ENCODE peak calls at places on chromosomes 11 and 22, in eight cellular contexts. One of them, this sample, is unnamed.

GRCh38 chr22:33971561-33971961 is 51.3 kb upstream of the LARGE1 start:
- DNase-seq in right atrium auricular region: no peak
- DNase-seq in hepatocyte: peak
- DNase-seq in lung: no peak
- DNase-seq in activated B cell treated with CpG ODN at 0.5 μM for 24 hours: no peak
- DNase-seq in fibroblast of pulmonary artery: no peak
- DNase-seq in MM.1S: no peak
- DNase-seq in K562: no peak
- DNase-seq in this sample: no peak

GRCh38 chr11:36018967-36019596 is 75.2 kb downstream of the LDLRAD3 start:
- DNase-seq in MM.1S: no peak
- DNase-seq in fibroblast of pulmonary artery: no peak
- DNase-seq in activated B cell treated with CpG ODN at 0.5 μM for 24 hours: no peak
- DNase-seq in hepatocyte: no peak
- DNase-seq in lung: no peak
- DNase-seq in right atrium auricular region: no peak
- DNase-seq in K562: no peak
- DNase-seq in this sample: no peak

GRCh38 chr11:719214-720016 is 13.4 kb downstream of the EPS8L2 start:
- DNase-seq in hepatocyte: no peak
- DNase-seq in fibroblast of pulmonary artery: no peak
- DNase-seq in MM.1S: no peak
- DNase-seq in K562: no peak
- DNase-seq in right atrium auricular region: no peak
- DNase-seq in activated B cell treated with CpG ODN at 0.5 μM for 24 hours: no peak
- DNase-seq in lung: no peak
- DNase-seq in this sample: no peak

GRCh38 chr22:35175392-35175791 is 81.9 kb upstream of the HMGXB4 start:
- DNase-seq in lung: no peak
- DNase-seq in K562: no peak
- DNase-seq in MM.1S: no peak
- DNase-seq in right atrium auricular region: no peak
- DNase-seq in hepatocyte: no peak
- DNase-seq in fibroblast of pulmonary artery: no peak
- DNase-seq in activated B cell treated with CpG ODN at 0.5 μM for 24 hours: no peak
- DNase-seq in this sample: no peak

GRCh38 chr11:35402751-35403454 is 16.5 kb downstream of the SLC1A2 start:
- DNase-seq in hepatocyte: no peak
- DNase-seq in K562: no peak
- DNase-seq in lung: no peak
- DNase-seq in fibroblast of pulmonary artery: no peak
- DNase-seq in MM.1S: no peak
- DNase-seq in right atrium auricular region: no peak
- DNase-seq in activated B cell treated with CpG ODN at 0.5 μM for 24 hours: no peak
- DNase-seq in this sample: no peak

GRCh38 chr22:44574057-44574456 is 76.0 kb upstream of the RTL6 start:
- DNase-seq in activated B cell treated with CpG ODN at 0.5 μM for 24 hours: no peak
- DNase-seq in fibroblast of pulmonary artery: peak
- DNase-seq in lung: peak
- DNase-seq in hepatocyte: peak
- DNase-seq in right atrium auricular region: no peak
- DNase-seq in MM.1S: no peak
- DNase-seq in K562: no peak
- DNase-seq in this sample: no peak

GRCh38 chr22:23565942-23566715 is 14.0 kb downstream of the IGLL1 start:
- DNase-seq in hepatocyte: peak
- DNase-seq in K562: peak
- DNase-seq in fibroblast of pulmonary artery: no peak
- DNase-seq in activated B cell treated with CpG ODN at 0.5 μM for 24 hours: no peak
- DNase-seq in MM.1S: no peak
- DNase-seq in right atrium auricular region: no peak
- DNase-seq in lung: no peak
- DNase-seq in this sample: no peak

GRCh38 chr11:20647976-20648565 is 21.3 kb upstream of the NELL1 start:
- DNase-seq in hepatocyte: peak
- DNase-seq in K562: peak
- DNase-seq in fibroblast of pulmonary artery: peak
- DNase-seq in lung: peak
- DNase-seq in right atrium auricular region: no peak
- DNase-seq in activated B cell treated with CpG ODN at 0.5 μM for 24 hours: no peak
- DNase-seq in MM.1S: peak
- DNase-seq in this sample: no peak

GRCh38 chr11:33384251-33384650 is 127.1 kb downstream of the HIPK3 start:
- DNase-seq in K562: no peak
- DNase-seq in hepatocyte: no peak
- DNase-seq in activated B cell treated with CpG ODN at 0.5 μM for 24 hours: no peak
- DNase-seq in MM.1S: no peak
- DNase-seq in fibroblast of pulmonary artery: no peak
- DNase-seq in right atrium auricular region: no peak
- DNase-seq in lung: no peak
- DNase-seq in this sample: no peak

GRCh38 chr11:33387586-33387985 is 130.4 kb downstream of the HIPK3 start:
- DNase-seq in MM.1S: no peak
- DNase-seq in K562: no peak
- DNase-seq in hepatocyte: no peak
- DNase-seq in lung: no peak
- DNase-seq in right atrium auricular region: no peak
- DNase-seq in activated B cell treated with CpG ODN at 0.5 μM for 24 hours: no peak
- DNase-seq in fibroblast of pulmonary artery: no peak
- DNase-seq in this sample: no peak

GRCh38 chr11:33383920-33384209 is 126.7 kb downstream of the HIPK3 start:
- DNase-seq in fibroblast of pulmonary artery: no peak
- DNase-seq in hepatocyte: no peak
- DNase-seq in activated B cell treated with CpG ODN at 0.5 μM for 24 hours: no peak
- DNase-seq in K562: no peak
- DNase-seq in MM.1S: no peak
- DNase-seq in lung: no peak
- DNase-seq in right atrium auricular region: no peak
- DNase-seq in this sample: no peak

GRCh38 chr11:33379931-33380330 is 122.8 kb downstream of the HIPK3 start:
- DNase-seq in K562: no peak
- DNase-seq in activated B cell treated with CpG ODN at 0.5 μM for 24 hours: peak
- DNase-seq in right atrium auricular region: no peak
- DNase-seq in MM.1S: peak
- DNase-seq in lung: no peak
- DNase-seq in fibroblast of pulmonary artery: no peak
- DNase-seq in hepatocyte: no peak
- DNase-seq in this sample: no peak

DNA sequence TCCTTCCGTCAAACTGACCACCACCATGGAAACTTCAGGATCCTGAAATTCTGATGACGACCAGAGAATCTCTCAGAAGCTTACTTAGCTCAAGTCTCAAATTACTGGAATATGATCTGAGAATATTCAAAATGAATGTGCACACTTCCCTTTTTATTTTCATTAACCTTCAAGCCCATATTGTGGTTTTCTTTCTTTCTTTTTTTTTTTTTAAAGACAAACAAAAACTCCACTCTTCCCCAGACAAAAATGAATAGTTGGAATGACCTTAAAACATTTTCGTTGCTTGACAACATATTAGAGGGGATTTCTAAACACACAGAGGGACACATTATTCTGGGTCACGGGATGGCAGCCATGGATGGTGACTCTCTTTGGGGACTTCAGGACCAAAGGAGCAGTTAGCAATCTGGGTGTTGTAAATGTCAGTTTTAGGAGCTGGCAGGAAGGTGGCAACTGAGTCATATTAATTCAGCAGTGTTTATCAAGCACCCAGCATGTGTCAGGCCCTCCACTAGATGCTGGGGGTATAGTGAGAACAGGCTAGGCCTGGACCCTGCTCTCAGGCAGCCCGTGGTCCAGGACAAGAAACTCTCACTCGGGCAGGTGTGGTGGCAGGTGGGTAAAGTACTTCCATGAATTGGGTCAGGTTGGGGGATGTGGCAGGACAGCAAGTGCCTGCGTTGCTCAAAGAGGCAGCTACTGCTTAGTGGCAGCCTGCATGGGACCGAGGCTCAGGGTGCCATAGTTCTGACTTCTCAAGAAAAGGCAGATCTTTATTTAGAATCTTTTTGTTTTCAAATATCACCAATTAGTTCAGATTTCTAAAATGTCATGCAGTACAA is 126.1 kb downstream of the HIPK3 start:
- DNase-seq in hepatocyte: no peak
- DNase-seq in K562: no peak
- DNase-seq in fibroblast of pulmonary artery: no peak
- DNase-seq in lung: no peak
- DNase-seq in MM.1S: no peak
- DNase-seq in right atrium auricular region: no peak
- DNase-seq in activated B cell treated with CpG ODN at 0.5 μM for 24 hours: no peak
- DNase-seq in this sample: no peak
- TF ChIP-seq CTCF in hepatocyte: no peak
- TF ChIP-seq CTCF in K562: no peak
- TF ChIP-seq CTCF in fibroblast of pulmonary artery: no peak
- TF ChIP-seq CTCF in lung: no peak
- TF ChIP-seq CTCF in MM.1S: no peak
- TF ChIP-seq CTCF in right atrium auricular region: no peak
- TF ChIP-seq CTCF in activated B cell treated with CpG ODN at 0.5 μM for 24 hours: no peak
- TF ChIP-seq CTCF in this sample: no peak

DNA sequence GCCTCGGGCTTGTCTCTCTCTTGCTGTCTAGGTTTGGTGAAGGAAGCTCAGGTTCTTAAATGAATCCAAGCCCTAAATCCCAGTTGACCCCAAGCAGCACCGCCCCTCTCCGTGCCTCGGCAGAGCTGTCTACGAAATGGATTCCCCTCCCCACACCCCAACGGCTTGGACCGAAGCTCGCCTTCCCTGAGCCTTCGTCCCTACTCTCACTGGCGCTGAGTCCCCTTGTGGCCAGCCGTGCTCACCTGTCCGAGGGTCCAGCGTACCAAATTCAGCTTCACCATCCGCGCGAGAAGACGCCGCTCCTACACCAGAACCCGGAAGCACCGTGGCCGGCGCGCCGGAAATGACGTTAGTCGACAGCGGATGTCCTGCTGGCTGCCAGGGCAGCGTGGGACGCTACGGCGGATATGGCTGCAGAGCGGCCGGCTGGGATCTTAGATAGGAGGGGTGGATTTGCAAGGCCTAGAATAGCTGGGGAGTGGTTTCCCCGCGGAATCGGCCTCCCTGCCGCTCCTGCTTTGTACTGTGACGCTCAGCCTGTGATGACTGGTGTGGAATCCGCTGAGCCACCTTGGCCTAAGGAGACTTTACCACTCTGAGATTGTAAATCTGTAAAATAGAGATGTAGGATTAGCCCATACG is at the start of gene TFIP11:
- DNase-seq in hepatocyte: peak
- DNase-seq in MM.1S: peak
- DNase-seq in K562: peak
- DNase-seq in fibroblast of pulmonary artery: peak
- DNase-seq in activated B cell treated with CpG ODN at 0.5 μM for 24 hours: peak
- DNase-seq in lung: peak
- DNase-seq in right atrium auricular region: peak
- DNase-seq in this sample: peak
- TF ChIP-seq CTCF in hepatocyte: no peak
- TF ChIP-seq CTCF in MM.1S: peak
- TF ChIP-seq CTCF in K562: no peak
- TF ChIP-seq CTCF in fibroblast of pulmonary artery: no peak
- TF ChIP-seq CTCF in activated B cell treated with CpG ODN at 0.5 μM for 24 hours: no peak
- TF ChIP-seq CTCF in lung: no peak
- TF ChIP-seq CTCF in right atrium auricular region: no peak
- TF ChIP-seq CTCF in this sample: no peak

GRCh38 chr11:44785856-44786606 is 59.3 kb downstream of the TSPAN18 start:
- DNase-seq in activated B cell treated with CpG ODN at 0.5 μM for 24 hours: no peak
- DNase-seq in right atrium auricular region: no peak
- DNase-seq in K562: peak
- DNase-seq in hepatocyte: no peak
- DNase-seq in MM.1S: no peak
- DNase-seq in lung: no peak
- DNase-seq in fibroblast of pulmonary artery: no peak
- DNase-seq in this sample: no peak
- TF ChIP-seq CTCF in activated B cell treated with CpG ODN at 0.5 μM for 24 hours: no peak
- TF ChIP-seq CTCF in right atrium auricular region: no peak
- TF ChIP-seq CTCF in K562: peak
- TF ChIP-seq CTCF in hepatocyte: no peak
- TF ChIP-seq CTCF in MM.1S: no peak
- TF ChIP-seq CTCF in lung: no peak
- TF ChIP-seq CTCF in fibroblast of pulmonary artery: peak
- TF ChIP-seq CTCF in this sample: no peak

GRCh38 chr22:28711341-28711740 is 30.3 kb downstream of the CHEK2 start:
- DNase-seq in hepatocyte: no peak
- DNase-seq in fibroblast of pulmonary artery: no peak
- DNase-seq in MM.1S: no peak
- DNase-seq in activated B cell treated with CpG ODN at 0.5 μM for 24 hours: no peak
- DNase-seq in lung: no peak
- DNase-seq in K562: no peak
- DNase-seq in right atrium auricular region: no peak
- DNase-seq in this sample: no peak

GRCh38 chr22:28710889-28711285 is 30.7 kb downstream of the CHEK2 start:
- DNase-seq in K562: no peak
- DNase-seq in MM.1S: no peak
- DNase-seq in hepatocyte: no peak
- DNase-seq in right atrium auricular region: no peak
- DNase-seq in fibroblast of pulmonary artery: peak
- DNase-seq in lung: no peak
- DNase-seq in activated B cell treated with CpG ODN at 0.5 μM for 24 hours: no peak
- DNase-seq in this sample: no peak

GRCh38 chr22:28710112-28710888 is 30.7 kb upstream of the TTC28 start:
- DNase-seq in activated B cell treated with CpG ODN at 0.5 μM for 24 hours: no peak
- DNase-seq in lung: no peak
- DNase-seq in hepatocyte: peak
- DNase-seq in MM.1S: no peak
- DNase-seq in fibroblast of pulmonary artery: peak
- DNase-seq in K562: no peak
- DNase-seq in right atrium auricular region: no peak
- DNase-seq in this sample: no peak

GRCh38 chr22:28714043-28714442 is 27.6 kb downstream of the CHEK2 start:
- DNase-seq in lung: no peak
- DNase-seq in right atrium auricular region: no peak
- DNase-seq in K562: no peak
- DNase-seq in hepatocyte: no peak
- DNase-seq in MM.1S: no peak
- DNase-seq in fibroblast of pulmonary artery: no peak
- DNase-seq in activated B cell treated with CpG ODN at 0.5 μM for 24 hours: no peak
- DNase-seq in this sample: no peak

DNA sequence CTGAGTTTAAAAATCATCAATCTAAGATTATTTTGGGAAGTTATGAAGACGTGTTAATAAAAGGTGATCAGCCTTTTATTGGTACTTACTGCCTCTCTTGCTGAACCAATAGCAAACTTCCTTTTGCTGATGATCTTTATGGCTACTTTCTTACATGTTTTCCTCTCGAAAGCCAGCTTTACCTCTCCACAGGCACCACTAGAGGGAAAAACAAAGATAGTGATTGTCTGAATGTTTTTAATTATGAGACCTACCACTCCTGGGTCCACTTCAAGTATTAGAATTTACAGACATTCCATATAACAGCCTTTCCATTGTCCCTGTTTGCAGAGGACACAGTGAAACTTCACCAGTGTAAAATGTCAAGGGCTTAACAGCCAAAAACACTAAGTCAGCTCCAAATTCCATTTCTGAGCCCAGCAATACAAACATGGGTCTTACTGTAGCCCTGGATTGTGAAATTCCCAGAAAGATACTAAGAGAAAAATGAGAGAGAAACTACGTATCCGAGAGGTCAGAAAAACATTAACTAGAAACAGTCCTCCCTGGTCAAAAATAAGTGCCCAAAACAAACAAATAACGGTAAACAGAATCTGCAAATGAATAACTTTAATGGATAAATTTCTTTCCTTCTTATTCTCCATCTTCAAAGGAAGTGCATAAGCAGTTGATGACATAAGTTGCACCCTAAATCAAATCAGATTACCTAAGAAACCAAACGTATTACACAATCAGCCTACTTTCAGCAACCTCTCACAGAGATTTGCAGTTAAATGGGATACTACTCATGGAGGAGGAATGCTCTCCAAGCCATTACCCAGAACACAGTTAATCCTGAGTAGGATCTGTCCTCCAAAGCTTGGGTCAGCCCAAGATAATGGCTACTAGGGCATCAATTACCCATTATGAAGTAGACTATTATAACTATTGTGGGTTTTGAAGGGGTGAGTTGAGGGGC is 29.5 kb downstream of the CHEK2 start:
- DNase-seq in MM.1S: no peak
- DNase-seq in hepatocyte: peak
- DNase-seq in lung: no peak
- DNase-seq in activated B cell treated with CpG ODN at 0.5 μM for 24 hours: no peak
- DNase-seq in K562: peak
- DNase-seq in right atrium auricular region: no peak
- DNase-seq in fibroblast of pulmonary artery: peak
- DNase-seq in this sample: no peak
- TF ChIP-seq CTCF in MM.1S: no peak
- TF ChIP-seq CTCF in hepatocyte: peak
- TF ChIP-seq CTCF in lung: no peak
- TF ChIP-seq CTCF in activated B cell treated with CpG ODN at 0.5 μM for 24 hours: no peak
- TF ChIP-seq CTCF in K562: no peak
- TF ChIP-seq CTCF in right atrium auricular region: no peak
- TF ChIP-seq CTCF in fibroblast of pulmonary artery: peak
- TF ChIP-seq CTCF in this sample: no peak

This sample was measured in CD14-positive monocyte.